ENCODE peak calls at places on chromosomes 3 and 15, in nine cellular contexts. F is stomach; P is heart left ventricle; U is psoas muscle; D is sigmoid colon; R is CD4-positive, CD25-positive, alpha-beta regulatory T cell; W is fibroblast of lung; B is SK-N-SH; E is breast epithelium. G is an unnamed sample.

GRCh38 chr3:64717411-64717810 is 29.6 kb upstream of the ADAMTS9 start:
- DNase-seq in F (no peak), P (no peak), U (no peak), D (no peak), R (no peak), W (no peak), B (no peak), E (no peak), G (no peak)

GRCh38 chr15:101081900-101082299 is 162.7 kb downstream of the LRRK1 start:
- DNase-seq in F (no peak), P (no peak), U (no peak), D (no peak), R (no peak), W (no peak), B (no peak), E (no peak), G (no peak)

GRCh38 chr3:39290255-39290654 is 10.4 kb upstream of the CX3CR1 start:
- DNase-seq in F (no peak), P (no peak), U (no peak), D (no peak), R (no peak), W (no peak), B (no peak), E (no peak), G (no peak)

GRCh38 chr3:140532793-140533330 is 145.0 kb upstream of the TRIM42 start:
- DNase-seq in F (no peak), P (no peak), U (no peak), D (no peak), R (no peak), W (no peak), B (no peak), E (no peak), G (no peak)

GRCh38 chr3:158160958-158161357 is 51.1 kb downstream of the RSRC1 start:
- DNase-seq in F (no peak), P (no peak), U (no peak), D (no peak), R (no peak), W (peak; percentile 67), B (no peak), E (no peak), G (no peak)

GRCh38 chr3:16245613-16246012 is 19.1 kb downstream of the DPH3 start:
- DNase-seq in F (no peak), P (no peak), U (no peak), D (no peak), R (no peak), W (no peak), B (no peak), E (no peak), G (no peak)

GRCh38 chr15:69629631-69630161 is 177.1 kb downstream of the RPLP1 start:
- DNase-seq in F (no peak), P (no peak), U (no peak), D (no peak), R (no peak), W (no peak), B (no peak), E (no peak), G (no peak)

GRCh38 chr15:65211157-65211982 is at the start of gene CILP:
- DNase-seq in F (no peak), P (peak; percentile 74), U (peak; percentile 86), D (peak; percentile 85), R (no peak), W (peak; percentile 67), B (peak; percentile 78), E (no peak), G (no peak)

GRCh38 chr3:137103739-137104138 is 146.0 kb downstream of the IL20RB start:
- DNase-seq in F (no peak), P (no peak), U (no peak), D (no peak), R (no peak), W (no peak), B (no peak), E (no peak), G (no peak)

GRCh38 chr3:185852562-185853135 is 27.8 kb upstream of the IGF2BP2 start:
- DNase-seq in F (no peak), P (no peak), U (no peak), D (no peak), R (no peak), W (peak; percentile 34), B (no peak), E (no peak), G (no peak)

GRCh38 chr3:42960282-42960681 is 18.8 kb upstream of the GASK1A start:
- DNase-seq in F (no peak), P (no peak), U (no peak), D (no peak), R (no peak), W (no peak), B (no peak), E (no peak), G (no peak)

GRCh38 chr3:179933079-179933478 is 103.7 kb downstream of the PEX5L start:
- DNase-seq in F (no peak), P (no peak), U (no peak), D (no peak), R (no peak), W (no peak), B (no peak), E (no peak), G (no peak)

GRCh38 chr3:11948866-11949265 is 55.3 kb upstream of the SYN2 start:
- DNase-seq in F (no peak), P (no peak), U (no peak), D (no peak), R (no peak), W (no peak), B (no peak), E (no peak), G (no peak)

GRCh38 chr3:11948331-11948730 is 55.9 kb upstream of the SYN2 start:
- DNase-seq in F (no peak), P (no peak), U (no peak), D (no peak), R (no peak), W (no peak), B (no peak), E (no peak), G (no peak)

GRCh38 chr3:11949351-11949750 is 54.8 kb upstream of the SYN2 start:
- DNase-seq in F (no peak), P (no peak), U (no peak), D (no peak), R (no peak), W (no peak), B (no peak), E (no peak), G (no peak)

DNA sequence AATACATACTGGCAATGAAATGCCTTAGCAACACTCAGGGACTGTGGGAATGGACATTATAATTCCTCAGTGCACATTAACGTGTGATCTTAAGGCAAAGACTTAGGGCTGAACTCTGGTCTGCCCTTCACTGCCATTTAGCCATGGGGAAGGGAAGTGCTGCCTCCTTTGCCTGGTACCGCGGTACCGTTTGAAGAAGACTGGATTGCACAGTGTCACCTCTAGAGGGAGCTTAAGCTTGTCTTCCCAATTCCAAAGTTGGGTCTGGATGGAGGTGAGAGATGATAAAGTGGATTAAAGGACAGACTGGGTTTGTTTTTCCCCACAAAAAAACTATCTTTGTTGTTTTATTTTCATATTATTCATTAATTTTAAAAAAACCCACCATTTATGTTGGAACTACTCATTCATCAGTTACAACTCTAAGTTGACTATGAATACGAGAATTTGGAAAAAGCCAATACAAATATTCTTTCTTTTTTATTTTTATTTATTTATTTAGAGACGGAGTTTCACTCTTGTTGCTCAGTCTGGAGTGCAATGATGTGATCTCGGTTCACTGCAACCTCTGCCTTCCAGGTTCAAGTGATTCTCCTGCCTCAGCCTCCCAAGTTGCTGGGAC is 60.0 kb upstream of the SYN2 start:
- DNase-seq in F (peak; percentile 28), P (no peak), U (no peak), D (no peak), R (peak; percentile 20), W (peak; percentile 14), B (peak; percentile 27), E (no peak), G (peak; percentile 48)
- H3K4me3 ChIP-seq in F (no peak overlapping the region), P (no peak overlapping the region), U (no peak overlapping the region), D (no peak overlapping the region), R (no peak overlapping the region), W (no peak overlapping the region), B (no peak overlapping the region), E (no peak overlapping the region), G (no peak overlapping the region)

GRCh38 chr3:150239764-150240163 is 168.3 kb upstream of the TSC22D2 start:
- DNase-seq in F (no peak), P (no peak), U (no peak), D (no peak), R (no peak), W (no peak), B (no peak), E (no peak), G (no peak)
- H3K36me3 ChIP-seq in F (no peaks in the 10 kb centered on the region), P (no peaks in the 10 kb centered on the region), U (no peaks in the 10 kb centered on the region), D (no peaks in the 10 kb centered on the region), R (no peaks in the 10 kb centered on the region), W (peaks cover 2% of the 10 kb centered on the region), B (no peaks in the 10 kb centered on the region), E (no peaks in the 10 kb centered on the region), G (no peaks in the 10 kb centered on the region)

GRCh38 chr3:31103623-31104180 is 209.2 kb upstream of the GADL1 start:
- DNase-seq in F (no peak), P (no peak), U (no peak), D (no peak), R (no peak), W (no peak), B (no peak), E (no peak), G (no peak)

GRCh38 chr3:31105011-31105410 is 210.6 kb upstream of the GADL1 start:
- DNase-seq in F (no peak), P (no peak), U (no peak), D (no peak), R (no peak), W (no peak), B (no peak), E (no peak), G (no peak)

GRCh38 chr3:31105438-31106077 is 211.1 kb upstream of the GADL1 start:
- DNase-seq in F (no peak), P (no peak), U (no peak), D (no peak), R (peak; percentile 33), W (peak; percentile 93), B (no peak), E (no peak), G (no peak)

GRCh38 chr3:31106912-31107311 is 212.5 kb upstream of the GADL1 start:
- DNase-seq in F (no peak), P (no peak), U (no peak), D (no peak), R (peak; percentile 30), W (no peak), B (no peak), E (no peak), G (no peak)

DNA sequence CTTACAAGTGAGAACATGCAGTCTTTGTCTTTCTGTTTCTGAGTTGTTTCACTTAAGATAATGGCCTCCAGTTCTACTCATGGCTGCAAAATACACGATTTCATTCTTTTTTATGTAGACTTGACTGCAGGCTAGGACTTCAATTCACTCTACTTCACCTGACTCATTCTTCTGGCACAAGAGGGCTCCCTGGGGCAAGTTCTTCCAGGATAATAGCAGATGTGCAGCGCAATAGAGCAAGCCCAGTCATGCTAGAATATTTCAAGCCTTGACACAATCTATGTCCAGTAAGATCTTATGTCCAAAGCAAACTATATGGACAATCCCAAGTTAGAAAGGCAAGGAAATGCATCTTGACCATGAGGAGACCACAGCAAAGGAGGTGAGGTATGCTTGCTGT is 211.7 kb upstream of the GADL1 start:
- DNase-seq in F (no peak), P (no peak), U (no peak), D (no peak), R (no peak), W (peak; percentile 59), B (no peak), E (no peak), G (no peak)
- H3K4me1 ChIP-seq in F (no peaks in the 10 kb centered on the region), P (no peaks in the 10 kb centered on the region), U (no peaks in the 10 kb centered on the region), D (no peaks in the 10 kb centered on the region), R (no peaks in the 10 kb centered on the region), W (peaks cover 7% of the 10 kb centered on the region), B (peaks cover 3% of the 10 kb centered on the region), E (no peaks in the 10 kb centered on the region), G (no peaks in the 10 kb centered on the region)

GRCh38 chr3:32258869-32259268 is 20.4 kb downstream of the CMTM8 start:
- DNase-seq in F (no peak), P (no peak), U (no peak), D (no peak), R (no peak), W (no peak), B (no peak), E (no peak), G (no peak)
- H3K4me3 ChIP-seq in F (no peak overlapping the region), P (no peak overlapping the region), U (no peak overlapping the region), D (no peak overlapping the region), R (no peak overlapping the region), W (no peak overlapping the region), B (no peak overlapping the region), E (no peak overlapping the region), G (no peak overlapping the region)